ENCODE peak calls at places on chromosomes 6 and 20, in four cellular contexts. Z, I, W and B are unnamed samples.

GRCh38 chr6:167806061-167806700 is 20.5 kb upstream of the AFDN start:
- DNase-seq in Z (no peak), W (peak), I (no peak), B (no peak)

GRCh38 chr6:4135665-4136353 is 434 bp upstream of the ECI2 start:
- DNase-seq in W (peak), I (peak), Z (peak), B (peak)

GRCh38 chr6:116511424-116512131 is at the start of gene CALHM5:
- DNase-seq in Z (peak), W (peak), I (no peak), B (peak)

GRCh38 chr20:58892126-58892931 is 39.8 kb downstream of the GNAS start:
- DNase-seq in W (peak), I (peak), Z (peak), B (peak)

GRCh38 chr6:124633655-124634054 is 328.6 kb upstream of the RNF217 start:
- DNase-seq in Z (no peak), W (no peak), I (no peak), B (no peak)

GRCh38 chr20:35312348-35312747 is 20.1 kb upstream of the FAM83C start:
- DNase-seq in Z (no peak), W (no peak), I (no peak), B (no peak)

GRCh38 chr6:151141685-151142084 is 98.1 kb upstream of the AKAP12 start:
- DNase-seq in Z (no peak), W (peak), I (no peak), B (no peak)

GRCh38 chr20:8447262-8448120 is 315.4 kb downstream of the PLCB1 start:
- DNase-seq in W (no peak), Z (no peak), I (no peak), B (no peak)

GRCh38 chr6:14664112-14664592 is 546.6 kb downstream of the CD83 start:
- DNase-seq in Z (no peak), I (no peak), W (no peak), B (no peak)

GRCh38 chr6:117269649-117270120 is 4.3 kb downstream of the VGLL2 start:
- DNase-seq in W (no peak), Z (no peak), I (no peak), B (no peak)

GRCh38 chr20:31671324-31671723 is 33.6 kb downstream of the COX4I2 start:
- DNase-seq in Z (no peak), I (no peak), W (no peak), B (no peak)

GRCh38 chr6:34386316-34387137 is 5.9 kb downstream of the NUDT3 start:
- DNase-seq in I (peak), W (peak), Z (no peak), B (no peak)

GRCh38 chr20:62728028-62728780 is 19.6 kb downstream of the NTSR1 start:
- DNase-seq in W (no peak), Z (no peak), I (no peak), B (no peak)

GRCh38 chr6:144912474-144912873 is 627.3 kb downstream of the UTRN start:
- DNase-seq in W (no peak), Z (no peak), I (no peak), B (no peak)

GRCh38 chr20:15179426-15180190 is 842.2 kb upstream of the FLRT3 start:
- DNase-seq in Z (no peak), W (no peak), I (no peak), B (no peak)

GRCh38 chr6:163720460-163721235 is 306.1 kb downstream of the QKI start:
- DNase-seq in I (no peak), W (no peak), Z (no peak), B (no peak)

GRCh38 chr20:50376888-50377459 is 133.2 kb upstream of the PTPN1 start:
- DNase-seq in W (no peak), Z (no peak), I (no peak), B (no peak)

GRCh38 chr20:32470025-32470861 is 112.1 kb downstream of the ASXL1 start:
- DNase-seq in I (no peak), W (peak), Z (peak), B (no peak)

GRCh38 chr20:50470249-50470858 is 39.8 kb upstream of the PTPN1 start:
- DNase-seq in Z (no peak), I (no peak), W (no peak), B (no peak)

GRCh38 chr6:25472314-25472713 is 179.7 kb upstream of the SCGN start:
- DNase-seq in I (no peak), W (no peak), Z (peak), B (no peak)

GRCh38 chr20:36467076-36467999 is 74.0 kb upstream of the MYL9 start:
- DNase-seq in W (peak), Z (no peak), I (no peak), B (peak)

DNA sequence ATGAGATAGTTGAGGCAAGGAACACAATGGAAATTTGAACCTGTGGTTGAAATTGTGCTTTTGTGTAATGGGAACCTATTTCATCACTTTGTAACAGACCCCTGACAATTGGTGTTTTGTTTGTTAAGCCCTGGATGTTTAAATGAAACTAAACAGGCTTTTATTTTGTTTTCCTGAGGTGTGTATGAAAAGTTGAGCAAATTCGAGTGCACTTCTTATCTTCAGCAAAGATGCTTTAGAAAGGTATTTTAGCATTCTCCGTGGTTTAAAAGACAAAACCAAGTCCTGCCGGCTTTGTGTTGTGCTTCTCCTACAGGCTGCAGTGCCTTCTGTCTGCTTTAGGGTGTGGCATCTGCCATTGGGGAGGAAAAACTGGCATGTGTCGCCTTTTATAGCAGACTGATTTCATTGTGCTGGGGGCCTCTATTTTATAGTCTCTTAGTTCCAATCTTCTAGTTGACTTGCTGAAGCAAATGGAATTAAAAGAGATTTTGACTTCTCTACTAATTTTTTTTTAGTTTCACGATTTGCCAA is 2.2 kb upstream of the ARID1B start:
- DNase-seq in Z (peak), I (no peak), W (no peak), B (peak)
- TF ChIP-seq CTCF in Z (no peak), I (no peak), W (no peak), B (no peak)

DNA sequence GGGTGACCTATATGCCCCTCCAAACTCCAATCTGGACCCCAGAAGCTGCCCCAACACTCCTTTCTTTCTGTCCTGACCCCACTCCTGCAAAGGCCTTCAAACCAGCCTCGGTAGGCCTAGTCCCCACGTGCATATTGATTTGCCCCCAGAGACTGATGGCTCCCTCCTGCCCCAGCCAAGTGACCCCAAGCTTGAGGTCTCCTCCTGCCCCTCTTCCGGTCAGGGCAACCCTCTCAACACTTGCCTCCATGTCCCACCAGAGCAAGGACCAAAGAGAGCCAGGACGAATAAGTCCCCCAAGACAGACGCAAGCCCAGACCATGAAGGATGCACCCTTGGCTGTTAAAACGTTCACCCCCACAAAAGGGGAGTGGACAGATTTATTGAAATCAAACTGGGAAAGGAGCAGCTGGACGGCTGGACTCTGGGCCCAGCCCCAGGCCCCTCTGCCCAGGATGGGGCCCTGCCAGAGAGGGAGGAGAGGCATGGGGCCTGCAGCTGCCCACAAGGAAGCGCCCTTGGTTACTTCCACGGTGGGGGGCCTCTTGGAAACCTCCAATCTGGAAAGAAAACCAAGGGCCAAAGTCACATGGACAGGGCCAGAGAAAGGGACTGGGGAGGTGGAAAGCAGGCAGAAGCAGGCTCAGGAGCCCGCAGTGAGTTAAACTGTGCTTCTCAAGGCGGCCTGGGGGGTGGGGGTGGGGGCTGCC is 2.4 kb upstream of the SPEF1 start:
- DNase-seq in Z (no peak), W (no peak), I (no peak), B (no peak)
- H3K4me3 ChIP-seq in Z (no peak), W (no peak), I (no peak), B (no peak)

DNA sequence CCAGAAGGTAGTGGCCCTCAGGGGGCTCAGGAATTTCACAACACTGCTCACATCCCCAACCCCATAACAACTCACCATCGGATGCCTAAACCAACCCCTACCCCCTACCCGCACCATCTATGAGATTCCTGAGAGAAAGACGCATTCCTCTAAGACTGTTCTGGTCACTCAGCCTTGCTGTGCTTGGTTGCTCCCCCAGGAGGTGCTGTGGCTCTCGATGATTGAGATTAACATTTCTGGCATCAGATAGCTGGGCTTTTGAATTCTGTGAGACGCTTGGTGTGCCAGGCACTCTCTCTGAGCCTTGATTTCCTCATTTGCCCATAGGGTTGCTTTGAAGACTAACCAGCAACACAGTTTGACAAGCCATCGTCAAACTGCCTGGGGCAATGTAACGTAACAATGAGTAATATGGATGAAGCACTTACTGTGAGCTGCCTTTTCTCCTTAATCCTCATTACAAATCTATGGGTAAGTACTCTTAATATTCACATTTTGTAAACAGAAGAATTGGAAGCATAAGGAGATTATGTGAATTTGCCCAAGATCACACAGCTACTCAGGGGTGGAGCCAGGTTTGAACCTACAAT is 978 bp downstream of the WFDC6 start:
- DNase-seq in I (no peak), Z (peak), W (no peak), B (no peak)
- TF ChIP-seq CTCF in I (no peak), Z (peak), W (no peak), B (no peak)

GRCh38 chr20:25551413-25552210 is 33.7 kb downstream of the NINL start:
- DNase-seq in W (no peak), Z (no peak), I (no peak), B (no peak)
- H3K4me3 ChIP-seq in W (no peak), Z (no peak), I (no peak), B (no peak)

DNA sequence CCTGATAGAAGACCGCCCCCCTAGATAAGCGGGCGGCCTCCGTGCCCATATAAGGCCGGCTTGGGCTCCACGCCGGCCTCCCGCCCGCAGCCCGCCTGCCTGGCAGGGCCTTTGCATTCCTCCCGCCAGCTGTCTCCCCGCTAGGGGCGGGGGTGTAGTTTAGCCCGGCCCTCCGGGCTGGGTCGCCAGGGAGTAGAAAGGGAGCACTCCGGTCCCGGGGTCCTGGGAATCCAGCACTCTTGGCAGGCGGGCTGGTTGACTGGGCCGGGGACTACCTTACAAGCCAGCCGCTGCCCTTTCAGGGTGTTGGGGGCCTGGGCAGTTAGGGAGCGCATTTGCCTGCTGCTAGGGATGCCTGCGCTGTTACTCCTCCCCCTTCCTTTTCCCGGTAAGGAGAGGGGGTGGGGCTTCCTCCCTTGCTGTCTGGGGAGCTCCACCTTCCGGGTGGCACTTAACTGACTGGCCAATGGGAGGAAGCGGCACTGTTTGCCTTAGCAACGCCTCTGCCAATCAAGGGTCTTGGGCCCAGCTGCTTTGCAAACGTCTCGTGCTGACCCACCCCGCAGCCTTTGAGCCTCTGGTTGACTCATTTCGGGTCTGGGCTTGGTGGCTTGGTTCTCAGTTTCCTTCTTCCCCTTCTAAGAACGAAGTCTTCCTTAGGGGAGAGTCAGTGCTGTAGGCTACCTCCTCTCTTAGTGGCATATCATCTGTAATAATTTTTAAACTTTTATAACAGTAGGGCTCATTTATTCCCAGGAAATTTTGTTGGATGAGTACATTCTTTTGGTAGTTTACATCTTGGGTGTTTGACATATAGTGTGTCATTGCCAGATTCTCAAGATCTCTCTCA is 3.4 kb downstream of the SRF start:
- DNase-seq in Z (peak), W (peak), I (peak), B (peak)
- TF ChIP-seq CTCF in Z (peak), W (no peak), I (no peak), B (no peak)